ENCODE peak calls at places on chromosome 3, in ten cellular contexts. I is RWPE2, U is colonic mucosa, Z is activated T-cell treated with anti-CD3 and anti-CD28 coated beads for 1 hour, K is globus pallidus, X is RPMI7951, B is NB4, S is ovary, Y is iPS-NIHi11, H is mesendoderm. R is an unnamed sample.

GRCh38 chr3:170470063-170471006 is 51.7 kb downstream of the CLDN11 start:
- DNase-seq in I (no peak), U (no peak), Z (no peak), K (peak), X (no peak), B (no peak), S (no peak), Y (no peak), H (no peak), R (no peak)

GRCh38 chr3:42839616-42840015 is 30.4 kb downstream of the ACKR2 start:
- DNase-seq in I (no peak), U (peak), Z (no peak), K (peak), X (peak), B (peak), S (peak), Y (peak), H (peak), R (no peak)

GRCh38 chr3:128584412-128585020 is 66.1 kb downstream of the RPN1 start:
- DNase-seq in I (peak), U (peak), Z (no peak), K (peak), X (peak), B (peak), S (peak), Y (peak), H (peak), R (no peak)

GRCh38 chr3:10942806-10943205 is 49.7 kb upstream of the SLC6A1 start:
- DNase-seq in I (no peak), U (no peak), Z (no peak), K (no peak), X (no peak), B (no peak), S (no peak), Y (no peak), H (no peak), R (no peak)

GRCh38 chr3:150242220-150242938 is 165.7 kb upstream of the TSC22D2 start:
- DNase-seq in I (no peak), U (no peak), Z (no peak), K (no peak), X (peak), B (no peak), S (no peak), Y (no peak), H (peak), R (no peak)

GRCh38 chr3:9254764-9255163 is 5.3 kb upstream of the SRGAP3 start:
- DNase-seq in I (no peak), U (no peak), Z (no peak), K (no peak), X (no peak), B (no peak), S (no peak), Y (no peak), H (no peak), R (no peak)

GRCh38 chr3:100941046-100941445 is 52.2 kb downstream of the ABI3BP start:
- DNase-seq in I (no peak), U (no peak), Z (no peak), K (no peak), X (no peak), B (no peak), S (no peak), Y (no peak), H (no peak), R (no peak)

GRCh38 chr3:117127147-117127546 is 417.6 kb downstream of the TUSC7 start:
- DNase-seq in I (no peak), U (no peak), Z (no peak), K (no peak), X (no peak), B (no peak), S (no peak), Y (no peak), H (no peak), R (no peak)

GRCh38 chr3:106120334-106120733 is 251.5 kb upstream of the CBLB start:
- DNase-seq in I (no peak), U (no peak), Z (no peak), K (no peak), X (peak), B (no peak), S (no peak), Y (no peak), H (no peak), R (no peak)

GRCh38 chr3:146163584-146163983 is 2.6 kb upstream of the PLOD2 start:
- DNase-seq in I (no peak), U (no peak), Z (no peak), K (no peak), X (peak), B (no peak), S (no peak), Y (no peak), H (no peak), R (no peak)

R was measured in T-helper 17 cell.